ENCODE peak calls at places on chromosomes 4 and X, in four cellular contexts. J, A, G and S are unnamed samples.
A peak's percentile ranks its signal among the peaks of the same experiment; 100 is the strongest.

GRCh38 chr4:80409798-80410197 is 74.3 kb downstream of the CFAP299 start:
- DNase-seq in J (no peak), A (no peak), G (no peak), S (no peak)

GRCh38 chr4:51843309-51844156 is 580 bp downstream of the DCUN1D4 start:
- DNase-seq in J (peak; percentile 28), A (no peak), G (peak; percentile 84), S (no peak)

GRCh38 chr4:37245391-37245954 is 930 bp downstream of the NWD2 start:
- DNase-seq in J (no peak), A (no peak), G (no peak), S (no peak)

GRCh38 chr4:150004481-150004880 is 73.8 kb upstream of the DCLK2 start:
- DNase-seq in J (no peak), A (no peak), G (no peak), S (no peak)

GRCh38 chrX:154097003-154097596 is 417 bp downstream of the MECP2 start:
- DNase-seq in J (peak; percentile 58), A (no peak), G (peak; percentile 91), S (no peak)

GRCh38 chrX:3950373-3950772 is 236.9 kb upstream of the PRKX start:
- DNase-seq in J (no peak), A (no peak), G (no peak), S (no peak)

GRCh38 chrX:103498786-103499185 is 20.5 kb downstream of the RAB40A start:
- DNase-seq in J (no peak), A (no peak), G (no peak), S (no peak)

GRCh38 chrX:134990475-134991473 is at the start of gene SMIM10:
- DNase-seq in J (no peak), A (no peak), G (peak; percentile 86), S (peak; percentile 55)

GRCh38 chr4:8278421-8279287 is 9.1 kb downstream of the HTRA3 start:
- DNase-seq in J (no peak), A (no peak), G (no peak), S (no peak)

GRCh38 chr4:186472948-186473347 is 82.4 kb downstream of the MTNR1A start:
- DNase-seq in J (peak; percentile 16), A (no peak), G (peak; percentile 13), S (no peak)

GRCh38 chr4:8199594-8200301 is 658 bp downstream of the SH3TC1 start:
- DNase-seq in J (no peak), A (no peak), G (no peak), S (no peak)

GRCh38 chr4:186931519-186931918 is 207.9 kb upstream of the FAT1 start:
- DNase-seq in J (no peak), A (no peak), G (no peak), S (no peak)

GRCh38 chrX:42085836-42086235 is 162.5 kb upstream of the CASK start:
- DNase-seq in J (no peak), A (no peak), G (no peak), S (no peak)

GRCh38 chr4:67531349-67531748 is 14.0 kb downstream of the CENPC start:
- DNase-seq in J (no peak), A (no peak), G (no peak), S (no peak)

GRCh38 chrX:10769696-10770619 is 149.6 kb upstream of the MID1 start:
- DNase-seq in J (no peak), A (no peak), G (no peak), S (no peak)

GRCh38 chrX:43815209-43815608 is 67.0 kb downstream of the MAOB start:
- DNase-seq in J (no peak), A (no peak), G (no peak), S (no peak)

GRCh38 chr4:60366661-60367060 is 833.5 kb upstream of the ADGRL3 start:
- DNase-seq in J (no peak), A (no peak), G (no peak), S (no peak)

GRCh38 chr4:20618010-20618409 is 82.2 kb upstream of the PACRGL start:
- DNase-seq in J (no peak), A (no peak), G (no peak), S (no peak)

GRCh38 chr4:103424853-103425252 is 226.7 kb upstream of the CENPE start:
- DNase-seq in J (peak; percentile 71), A (no peak), G (no peak), S (no peak)

GRCh38 chrX:31127716-31128115 is 55.9 kb upstream of the FTHL17 start:
- DNase-seq in J (no peak), A (no peak), G (no peak), S (no peak)

GRCh38 chrX:31132803-31133202 is 61.0 kb upstream of the FTHL17 start:
- DNase-seq in J (no peak), A (no peak), G (no peak), S (no peak)

GRCh38 chrX:31130457-31131215 is 58.8 kb upstream of the FTHL17 start:
- DNase-seq in J (no peak), A (no peak), G (no peak), S (no peak)

GRCh38 chrX:31126205-31126604 is 54.4 kb upstream of the FTHL17 start:
- DNase-seq in J (no peak), A (no peak), G (no peak), S (no peak)

DNA sequence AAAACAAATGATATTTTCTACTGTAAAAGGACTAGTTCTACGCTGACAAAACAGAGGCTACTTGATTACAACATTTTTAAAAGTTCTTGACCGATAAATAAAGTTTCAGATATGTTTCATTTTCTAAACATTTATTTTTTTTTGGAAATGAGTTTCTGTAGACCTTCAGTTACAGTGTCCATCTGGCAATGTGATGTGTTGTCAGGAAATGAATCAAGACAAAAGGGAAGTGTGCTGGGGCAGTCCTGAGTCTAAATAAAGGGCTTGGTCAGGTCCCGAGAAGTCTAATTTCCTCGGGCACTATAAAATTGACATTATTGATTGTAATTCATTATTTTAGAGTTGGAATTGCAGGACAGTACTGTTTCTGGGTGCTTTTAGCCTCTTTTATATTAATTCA is 57.0 kb upstream of the FTHL17 start:
- DNase-seq in J (no peak), A (no peak), G (no peak), S (no peak)
- TF ChIP-seq CBX5 in J (no peak), A (no peak), G (no peak), S (no peak)

GRCh38 chrX:118823263-118824172 is at the start of gene ZCCHC12:
- DNase-seq in J (peak; percentile 18), A (no peak), G (peak; percentile 80), S (peak; percentile 76)
- TF ChIP-seq EZH2 in J (no peak), A (no peak), G (no peak), S (no peak)

GRCh38 chr4:69376450-69376849 is 96.2 kb downstream of the UGT2B28 start:
- DNase-seq in J (no peak), A (no peak), G (no peak), S (no peak)
- TF ChIP-seq CBX5 in J (no peak), A (no peak), G (no peak), S (no peak)

GRCh38 chrX:18719852-18720251 is 12.4 kb downstream of the PPEF1 start:
- DNase-seq in J (no peak), A (no peak), G (no peak), S (no peak)
- TF ChIP-seq EZH2 in J (no peak), A (no peak), G (no peak), S (no peak)